ENCODE peak calls at places on chromosome 4, in eight cellular contexts. S is left lung; B is K562; F is aorta; T is OCI-LY7; L is left ventricle myocardium inferior; P is CD4-positive, CD25-positive, alpha-beta regulatory T cell; V is right cardiac atrium. G is an unnamed sample.

GRCh38 chr4:110467400-110467799 is 8.6 kb upstream of the ENPEP start:
- DNase-seq in S (no peak), B (no peak), F (no peak), T (peak; percentile 21), L (no peak), P (no peak), V (no peak), G (no peak)

GRCh38 chr4:176726803-176727202 is 65.9 kb downstream of the VEGFC start:
- DNase-seq in S (peak; percentile 10), B (no peak), F (no peak), T (no peak), L (no peak), P (no peak), V (no peak), G (no peak)

GRCh38 chr4:176717237-176717636 is 75.5 kb downstream of the VEGFC start:
- DNase-seq in S (no peak), B (no peak), F (no peak), T (no peak), L (no peak), P (no peak), V (no peak), G (no peak)

GRCh38 chr4:56619160-56619559 is 61.9 kb downstream of the HOPX start:
- DNase-seq in S (no peak), B (no peak), F (no peak), T (no peak), L (no peak), P (no peak), V (no peak), G (no peak)

GRCh38 chr4:6374575-6374974 is 97.8 kb downstream of the PPP2R2C start:
- DNase-seq in S (peak; percentile 43), B (no peak), F (peak; percentile 7), T (no peak), L (peak; percentile 3), P (no peak), V (no peak), G (no peak)

GRCh38 chr4:23855912-23856605 is 33.8 kb downstream of the PPARGC1A start:
- DNase-seq in S (peak; percentile 36), B (no peak), F (no peak), T (no peak), L (no peak), P (no peak), V (no peak), G (no peak)

GRCh38 chr4:146165840-146166239 is 9.7 kb upstream of the LSM6 start:
- DNase-seq in S (no peak), B (no peak), F (no peak), T (no peak), L (no peak), P (no peak), V (no peak), G (peak; percentile 48)

GRCh38 chr4:125750827-125751466 is 436.2 kb downstream of the FAT4 start:
- DNase-seq in S (no peak), B (no peak), F (no peak), T (no peak), L (no peak), P (no peak), V (peak; percentile 44), G (no peak)

GRCh38 chr4:20760053-20760452 is 59.8 kb downstream of the PACRGL start:
- DNase-seq in S (no peak), B (peak; percentile 23), F (no peak), T (peak; percentile 4), L (no peak), P (no peak), V (no peak), G (no peak)

GRCh38 chr4:71004281-71004851 is 10.9 kb downstream of the DCK start:
- DNase-seq in S (no peak), B (no peak), F (no peak), T (peak; percentile 71), L (no peak), P (peak; percentile 11), V (peak; percentile 36), G (no peak)

GRCh38 chr4:5043579-5043978 is 7.7 kb upstream of the STK32B start:
- DNase-seq in S (no peak), B (no peak), F (no peak), T (no peak), L (no peak), P (no peak), V (no peak), G (no peak)

GRCh38 chr4:68070302-68070701 is 59.4 kb downstream of the TMPRSS11F start:
- DNase-seq in S (no peak), B (no peak), F (no peak), T (no peak), L (no peak), P (no peak), V (no peak), G (no peak)

DNA sequence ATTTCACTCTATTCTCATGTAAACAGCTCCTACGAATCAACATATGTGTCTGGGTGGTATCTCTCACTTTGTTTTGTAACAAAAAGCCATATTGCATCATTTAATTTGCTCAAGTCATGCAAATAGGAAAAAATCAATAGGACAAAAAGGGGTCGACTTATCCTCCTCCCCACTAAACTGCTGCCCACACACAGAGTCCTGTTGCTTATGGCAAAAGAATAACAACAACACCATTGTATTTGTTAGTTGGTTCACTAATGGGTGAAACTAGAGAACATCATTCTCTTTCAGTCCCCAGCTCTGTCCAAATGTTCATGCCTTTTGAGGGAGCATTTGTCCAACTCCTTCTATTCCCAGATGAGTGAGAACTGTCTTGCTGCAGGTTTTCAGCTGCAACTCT is 2.1 kb downstream of the HHIP start:
- DNase-seq in S (no peak), B (no peak), F (no peak), T (no peak), L (no peak), P (no peak), V (no peak), G (no peak)
- H3K27ac ChIP-seq in S (no peak overlapping the region), B (no peak overlapping the region), F (no peak overlapping the region), T (no peak overlapping the region), L (no peak overlapping the region), P (no peak overlapping the region), V (no peak overlapping the region), G (no peak overlapping the region)

DNA sequence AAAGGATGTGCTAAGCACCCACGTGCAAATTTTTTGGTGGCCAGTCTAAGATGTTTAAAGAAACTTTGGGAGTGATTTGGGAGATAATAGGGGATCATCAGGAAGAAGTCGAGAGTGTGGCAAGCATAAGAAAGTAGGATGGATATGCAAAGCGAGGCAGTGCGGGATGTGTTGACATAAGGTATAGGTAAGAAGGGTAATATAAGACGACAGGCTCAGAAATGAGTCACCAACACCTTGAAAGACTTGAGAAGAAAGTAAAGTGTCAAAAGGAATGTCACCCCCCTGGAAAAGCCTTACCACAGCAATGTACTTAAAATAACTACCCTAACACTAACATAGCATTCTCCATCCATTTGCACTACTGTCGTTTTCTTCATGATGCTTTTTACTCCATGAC is 69.8 kb upstream of the BMP2K start:
- DNase-seq in S (no peak), B (no peak), F (no peak), T (no peak), L (no peak), P (no peak), V (no peak), G (no peak)
- H3K27ac ChIP-seq in S (no peak overlapping the region), B (no peak overlapping the region), F (no peak overlapping the region), T (no peak overlapping the region), L (no peak overlapping the region), P (no peak overlapping the region), V (no peak overlapping the region), G (no peak overlapping the region)

GRCh38 chr4:141807073-141807472 is 170.7 kb downstream of the IL15 start:
- DNase-seq in S (no peak), B (no peak), F (no peak), T (no peak), L (no peak), P (no peak), V (no peak), G (no peak)
- H3K27ac ChIP-seq in S (no peak overlapping the region), B (no peak overlapping the region), F (no peak overlapping the region), T (no peak overlapping the region), L (no peak overlapping the region), P (no peak overlapping the region), V (no peak overlapping the region), G (no peak overlapping the region)

DNA sequence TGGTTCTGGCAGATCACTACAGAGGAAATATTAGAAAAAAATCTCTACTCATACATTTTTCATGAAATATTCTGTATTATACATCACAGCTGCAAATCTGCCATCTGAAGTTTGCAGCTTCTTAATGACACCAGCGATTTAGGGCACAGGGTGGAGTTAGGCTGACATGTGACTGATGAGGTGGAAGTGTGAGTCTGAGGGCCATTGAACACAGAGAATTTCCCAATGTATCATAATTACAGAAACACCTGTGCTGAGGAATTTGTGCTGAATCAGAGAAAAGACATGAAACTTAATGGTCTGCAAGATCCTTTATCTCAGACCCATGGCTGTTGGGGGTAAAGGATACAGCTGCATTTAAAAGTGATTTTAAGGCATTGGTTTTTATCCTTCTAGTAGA is 2025.7 kb upstream of the AGA start:
- DNase-seq in S (no peak), B (no peak), F (no peak), T (no peak), L (no peak), P (no peak), V (no peak), G (no peak)
- H3K27ac ChIP-seq in S (no peak overlapping the region), B (no peak overlapping the region), F (no peak overlapping the region), T (no peak overlapping the region), L (no peak overlapping the region), P (no peak overlapping the region), V (no peak overlapping the region), G (no peak overlapping the region)